ENCODE peak calls at places on chromosomes 6 and 20, in five cellular contexts. F, I, M, G and X are unnamed samples.

GRCh38 chr20:44219791-44220190 is 9.2 kb upstream of the OSER1 start:
- DNase-seq in F (no peak), I (no peak), M (no peak), G (no peak), X (no peak)

GRCh38 chr6:79984261-79984660 is 20.2 kb upstream of the TTK start:
- DNase-seq in F (no peak), I (no peak), M (no peak), G (peak; percentile 6), X (no peak)

GRCh38 chr20:64115171-64115911 is 8.0 kb upstream of the NPBWR2 start:
- DNase-seq in F (no peak), I (no peak), M (no peak), G (no peak), X (no peak)

GRCh38 chr20:10613911-10614310 is 59.9 kb downstream of the JAG1 start:
- DNase-seq in F (no peak), I (no peak), M (no peak), G (no peak), X (no peak)

GRCh38 chr6:31131595-31131994 is 7.3 kb downstream of the PSORS1C2 start:
- DNase-seq in F (no peak), I (no peak), M (no peak), G (no peak), X (no peak)

GRCh38 chr6:130742282-130742681 is 84.9 kb upstream of the SMLR1 start:
- DNase-seq in F (no peak), I (no peak), M (no peak), G (no peak), X (no peak)

GRCh38 chr20:9180480-9181257 is 111.8 kb downstream of the PLCB4 start:
- DNase-seq in F (no peak), I (no peak), M (no peak), G (no peak), X (no peak)

GRCh38 chr6:21594427-21595264 is 1.1 kb downstream of the SOX4 start:
- DNase-seq in F (peak; percentile 59), I (peak; percentile 14), M (no peak), G (peak; percentile 64), X (peak; percentile 29)